ENCODE peak calls at places on chromosomes 16 and 17, in six cellular contexts. N is fibroblast of lung; W is H9; R is AG04450; M is cardiac muscle cell; H is CD4-positive, alpha-beta T cell. Y is an unnamed sample. For H3K27me3, the result is how much of the 10 kb centered on the place peaks cover.

GRCh38 chr17:36640836-36641235 is 39.5 kb downstream of the MRM1 start:
- DNase-seq in R (no peak), W (no peak), H (no peak), M (no peak), N (no peak), Y (no peak)

GRCh38 chr16:68367034-68367433 is 56.2 kb downstream of the PRMT7 start:
- DNase-seq in R (no peak), H (no peak), W (peak), M (peak), N (peak), Y (no peak)

GRCh38 chr17:66466933-66467367 is 164.5 kb downstream of the PRKCA start:
- DNase-seq in H (no peak), M (peak), W (peak), N (peak), R (peak), Y (peak)

GRCh38 chr17:74393323-74393942 is 26.1 kb downstream of the GPR142 start:
- DNase-seq in M (no peak), R (no peak), H (no peak), N (no peak), W (no peak), Y (no peak)

GRCh38 chr16:14464192-14464591 is 165.9 kb downstream of the PARN start:
- DNase-seq in H (no peak), N (no peak), W (no peak), R (no peak), M (no peak), Y (no peak)

GRCh38 chr17:8287651-8288335 is 677 bp upstream of the RANGRF start:
- DNase-seq in R (no peak), N (no peak), M (no peak), W (no peak), H (no peak), Y (no peak)

GRCh38 chr17:29778936-29779811 is 150.9 kb downstream of the SSH2 start:
- DNase-seq in W (peak), N (peak), H (peak), M (peak), R (no peak), Y (no peak)

GRCh38 chr16:88533945-88534641 is 36.1 kb upstream of the ZC3H18 start:
- DNase-seq in H (peak), N (peak), M (peak), W (peak), R (no peak), Y (no peak)

GRCh38 chr17:7179317-7180254 is at the start of gene ASGR1:
- DNase-seq in M (no peak), N (no peak), H (no peak), R (no peak), W (no peak), Y (no peak)

GRCh38 chr16:28563218-28563617 is 9.5 kb downstream of the SGF29 start:
- DNase-seq in R (no peak), N (no peak), M (no peak), H (no peak), W (no peak), Y (no peak)

GRCh38 chr16:87395181-87395842 is 3.2 kb downstream of the MAP1LC3B start:
- DNase-seq in H (no peak), R (no peak), W (no peak), N (no peak), M (no peak), Y (no peak)

GRCh38 chr16:89337965-89338364 is 120.5 kb downstream of the ZNF778 start:
- DNase-seq in H (no peak), W (no peak), M (no peak), R (no peak), N (no peak), Y (no peak)

GRCh38 chr17:64009571-64010402 is 10.6 kb downstream of the ICAM2 start:
- DNase-seq in M (no peak), R (no peak), N (peak), W (no peak), H (no peak), Y (no peak)

GRCh38 chr16:86856946-86857586 is 278.7 kb downstream of the FOXL1 start:
- DNase-seq in M (no peak), N (no peak), W (no peak), R (no peak), H (no peak), Y (no peak)

GRCh38 chr17:65228734-65229390 is 91.7 kb downstream of the RGS9 start:
- DNase-seq in N (peak), M (peak), R (no peak), H (peak), W (no peak), Y (peak)

GRCh38 chr17:77141846-77142449 is 1.2 kb downstream of the SEC14L1 start:
- DNase-seq in W (no peak), R (no peak), H (no peak), M (no peak), N (no peak), Y (no peak)

GRCh38 chr16:24747425-24747824 is 18.0 kb downstream of the TNRC6A start:
- DNase-seq in R (no peak), H (no peak), M (no peak), N (no peak), W (no peak), Y (no peak)

GRCh38 chr17:50028207-50029120 is 27.4 kb upstream of the ITGA3 start:
- DNase-seq in N (peak), R (no peak), M (peak), W (peak), H (no peak), Y (no peak)

GRCh38 chr17:19867094-19867653 is 562 bp downstream of the ULK2 start:
- DNase-seq in N (peak), R (no peak), W (peak), H (peak), M (peak), Y (no peak)

GRCh38 chr17:2427910-2428309 is 27.1 kb upstream of the MNT start:
- DNase-seq in W (no peak), N (no peak), H (no peak), M (no peak), R (no peak), Y (no peak)

GRCh38 chr16:2046889-2047329 is 725 bp downstream of the NTHL1 start:
- DNase-seq in N (no peak), H (no peak), W (no peak), M (no peak), R (no peak), Y (no peak)

GRCh38 chr17:29613856-29614255 is 8.9 kb downstream of the CORO6 start:
- DNase-seq in M (no peak), R (no peak), W (no peak), N (no peak), H (no peak), Y (no peak)

GRCh38 chr17:6475411-6475810 is 31.2 kb downstream of the PIMREG start:
- DNase-seq in R (no peak), H (no peak), W (no peak), N (no peak), M (no peak), Y (no peak)

GRCh38 chr16:89636663-89637062 is 20.8 kb downstream of the CHMP1A start:
- DNase-seq in W (no peak), H (no peak), N (no peak), R (no peak), M (no peak), Y (no peak)

GRCh38 chr16:50697881-50698767 is 4.7 kb downstream of the NOD2 start:
- DNase-seq in W (no peak), M (no peak), H (no peak), R (no peak), N (peak), Y (no peak)

GRCh38 chr17:80862341-80862969 is 129.2 kb upstream of the CHMP6 start:
- DNase-seq in N (no peak), R (no peak), M (no peak), H (no peak), W (no peak), Y (no peak)

GRCh38 chr16:878071-878784 is 77.7 kb upstream of the GNG13 start:
- DNase-seq in H (peak), R (no peak), N (no peak), M (no peak), W (peak), Y (no peak)

GRCh38 chr16:53234836-53235235 is 180.0 kb downstream of the CHD9 start:
- DNase-seq in H (no peak), M (no peak), R (no peak), N (no peak), W (no peak), Y (no peak)

GRCh38 chr16:72203401-72203800 is 31.4 kb upstream of the PMFBP1 start:
- DNase-seq in M (no peak), N (peak), W (no peak), R (no peak), H (no peak), Y (no peak)

GRCh38 chr17:40106089-40106759 is 5.8 kb upstream of the NR1D1 start:
- DNase-seq in N (no peak), H (no peak), M (no peak), W (no peak), R (no peak), Y (no peak)

GRCh38 chr17:40106760-40107265 is 6.4 kb upstream of the NR1D1 start:
- DNase-seq in M (no peak), W (peak), H (no peak), N (peak), R (no peak), Y (no peak)

GRCh38 chr17:40103082-40103741 is 2.8 kb upstream of the NR1D1 start:
- DNase-seq in M (no peak), R (no peak), N (no peak), H (no peak), W (peak), Y (no peak)

GRCh38 chr17:40103742-40104095 is 3.3 kb upstream of the NR1D1 start:
- DNase-seq in R (no peak), W (no peak), M (no peak), N (no peak), H (no peak), Y (no peak)

GRCh38 chr17:40104570-40105471 is 4.4 kb upstream of the NR1D1 start:
- DNase-seq in R (no peak), N (no peak), M (no peak), H (no peak), W (no peak), Y (no peak)
- TF ChIP-seq CTCF in R (no peak), N (no peak), M (no peak), H (no peak), W (no peak), Y (no peak)

GRCh38 chr16:67156146-67156844 is 3.4 kb downstream of the TRADD start:
- DNase-seq in R (no peak), N (no peak), W (peak), M (no peak), H (no peak), Y (no peak)
- H3K27me3 ChIP-seq in R (under half), N (under half), W (half or more), M (half or more), H (under half), Y (under half)

GRCh38 chr16:82031116-82032084 is 3.7 kb upstream of the HSD17B2 start:
- DNase-seq in N (peak), M (peak), R (peak), W (no peak), H (no peak), Y (peak)
- TF ChIP-seq CTCF in N (peak), M (peak), R (peak), W (peak), H (peak), Y (peak)

DNA sequence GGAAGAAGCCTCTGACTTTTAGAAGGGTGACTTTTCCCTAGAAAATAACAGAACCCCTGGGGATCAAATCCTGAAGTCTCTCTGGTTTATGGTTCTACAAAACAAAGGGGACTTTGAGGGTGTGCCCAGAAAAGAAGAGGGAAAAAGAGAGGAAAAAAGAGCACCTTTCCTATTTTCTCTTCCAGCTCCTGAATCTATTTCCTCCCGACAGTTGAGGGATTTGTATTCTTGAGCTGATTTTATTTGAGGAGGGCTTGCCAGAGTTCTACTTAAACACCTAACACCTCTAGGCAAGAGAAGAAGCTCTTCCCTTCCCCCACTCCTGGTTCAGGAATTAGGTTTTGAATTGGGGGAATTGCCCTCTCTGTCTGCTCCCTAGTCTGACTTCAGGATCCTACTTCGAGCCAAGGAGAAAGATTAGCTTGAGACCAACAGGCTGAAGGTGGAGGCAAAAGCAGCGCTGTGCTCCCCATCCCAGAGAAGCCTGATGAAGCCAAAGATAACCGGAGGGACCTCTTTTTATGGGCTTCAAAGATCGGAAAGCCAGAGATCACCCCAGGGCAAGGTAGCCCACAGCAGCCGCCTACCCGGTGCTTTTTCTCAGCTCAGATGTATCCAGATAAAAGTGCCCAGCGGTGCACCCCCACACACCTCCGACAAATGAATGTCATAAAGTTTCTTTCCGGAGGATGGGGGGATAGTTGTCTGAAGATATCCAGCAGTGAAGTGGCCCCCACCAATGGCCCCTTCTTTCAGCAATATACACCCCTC is 796 bp downstream of the HOXB3 start:
- DNase-seq in N (peak), W (no peak), M (no peak), H (no peak), R (no peak), Y (no peak)
- H3K27me3 ChIP-seq in N (under half), W (half or more), M (half or more), H (half or more), R (under half), Y (half or more)

DNA sequence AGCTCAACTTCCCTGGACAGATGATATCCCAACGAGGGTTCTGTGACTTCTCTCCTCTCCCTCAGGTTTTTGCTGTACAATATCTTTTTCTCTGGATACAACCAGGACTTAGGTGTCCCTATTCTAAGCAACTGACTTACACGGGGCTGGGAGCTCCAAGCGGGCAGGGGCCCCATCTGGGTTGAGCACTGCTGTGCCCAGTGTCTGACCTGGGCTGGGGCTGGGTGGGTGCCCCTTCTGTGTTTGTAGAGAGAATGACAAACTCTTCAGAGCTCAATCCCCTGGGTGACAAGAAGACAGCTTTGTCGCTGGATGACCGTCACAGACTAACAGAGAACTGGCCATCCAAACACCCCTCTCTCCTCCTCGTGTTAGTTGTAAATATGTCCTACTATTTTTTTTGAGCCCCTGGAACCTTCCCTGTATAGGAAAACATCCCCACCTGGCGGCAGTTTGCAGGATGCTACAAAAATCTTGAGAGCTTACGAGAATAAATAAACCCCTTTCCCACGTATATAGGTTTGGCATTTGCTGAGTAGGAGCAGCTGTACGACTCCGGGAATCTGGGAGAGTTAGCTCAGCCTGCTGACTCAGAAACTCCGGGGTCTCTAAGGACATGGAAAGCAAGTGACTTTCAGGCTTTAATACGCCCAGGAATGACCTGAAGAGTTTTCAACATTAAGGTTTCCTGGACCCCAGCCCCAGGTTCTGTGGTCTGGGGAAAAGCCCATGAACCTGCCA is 23.7 kb upstream of the RCVRN start:
- DNase-seq in N (peak), M (peak), W (peak), R (peak), H (no peak), Y (peak)
- TF ChIP-seq CTCF in N (peak), M (peak), W (peak), R (peak), H (no peak), Y (peak)

Y was measured in BJ.